ENCODE peak calls at places on chromosomes 1 and 21, in seven cellular contexts. Z, D, F, L, A, V and I are unnamed samples.

GRCh38 chr21:31730687-31731111 is 1.2 kb downstream of the SCAF4 start:
- DNase-seq in F (peak; percentile 37), V (peak; percentile 88), D (peak; percentile 52), L (no peak), Z (no peak), A (peak; percentile 73), I (no peak)

GRCh38 chr1:209870151-209870831 is 42.5 kb downstream of the UTP25 start:
- DNase-seq in A (no peak), V (no peak), F (no peak), L (no peak), Z (no peak), D (no peak), I (no peak)

GRCh38 chr1:157562515-157562914 is 10.2 kb upstream of the FCRL5 start:
- DNase-seq in L (no peak), Z (no peak), D (no peak), A (no peak), F (no peak), V (no peak), I (no peak)

GRCh38 chr1:42733415-42734200 is 6.4 kb downstream of the CLDN19 start:
- DNase-seq in F (no peak), Z (no peak), D (no peak), A (no peak), V (peak; percentile 69), L (no peak), I (no peak)

GRCh38 chr1:31843506-31843905 is 27.7 kb upstream of the SPOCD1 start:
- DNase-seq in Z (peak; percentile 32), F (peak; percentile 41), L (no peak), D (peak; percentile 16), V (peak; percentile 96), A (peak; percentile 70), I (no peak)

GRCh38 chr1:186511761-186512637 is 51.1 kb upstream of the PDC start:
- DNase-seq in Z (no peak), D (no peak), L (peak; percentile 27), V (no peak), F (peak; percentile 46), A (peak; percentile 70), I (no peak)

GRCh38 chr1:231738554-231738953 is 112.0 kb downstream of the DISC1 start:
- DNase-seq in L (no peak), V (no peak), A (no peak), F (no peak), D (no peak), Z (no peak), I (no peak)

GRCh38 chr1:229204863-229205777 is 65.8 kb upstream of the RAB4A start:
- DNase-seq in V (peak; percentile 65), Z (no peak), L (peak; percentile 60), A (no peak), F (no peak), D (peak; percentile 54), I (no peak)

GRCh38 chr1:151892190-151892589 is 17.1 kb downstream of the THEM4 start:
- DNase-seq in F (no peak), A (no peak), L (no peak), Z (peak; percentile 64), V (no peak), D (no peak), I (no peak)

GRCh38 chr1:156882543-156882942 is 11.0 kb upstream of the PEAR1 start:
- DNase-seq in F (no peak), V (no peak), A (no peak), D (no peak), Z (no peak), L (no peak), I (no peak)

GRCh38 chr1:8013399-8013798 is 12.7 kb downstream of the ERRFI1 start:
- DNase-seq in V (no peak), A (no peak), F (no peak), Z (no peak), L (no peak), D (no peak), I (no peak)

GRCh38 chr1:1538989-1539309 is 1.5 kb downstream of the TMEM240 start:
- DNase-seq in V (no peak), Z (no peak), A (no peak), L (no peak), D (no peak), F (no peak), I (no peak)

GRCh38 chr1:1540817-1541628 is 599 bp upstream of the TMEM240 start:
- DNase-seq in A (peak; percentile 15), Z (no peak), V (peak; percentile 85), D (no peak), L (no peak), F (no peak), I (no peak)

GRCh38 chr1:1539310-1540014 is 962 bp downstream of the TMEM240 start:
- DNase-seq in V (peak; percentile 99), D (no peak), F (no peak), Z (no peak), L (peak; percentile 55), A (peak; percentile 66), I (no peak)

GRCh38 chr1:1538334-1538733 is 2.1 kb downstream of the TMEM240 start:
- DNase-seq in L (no peak), V (peak; percentile 74), Z (no peak), F (no peak), A (no peak), D (no peak), I (no peak)

DNA sequence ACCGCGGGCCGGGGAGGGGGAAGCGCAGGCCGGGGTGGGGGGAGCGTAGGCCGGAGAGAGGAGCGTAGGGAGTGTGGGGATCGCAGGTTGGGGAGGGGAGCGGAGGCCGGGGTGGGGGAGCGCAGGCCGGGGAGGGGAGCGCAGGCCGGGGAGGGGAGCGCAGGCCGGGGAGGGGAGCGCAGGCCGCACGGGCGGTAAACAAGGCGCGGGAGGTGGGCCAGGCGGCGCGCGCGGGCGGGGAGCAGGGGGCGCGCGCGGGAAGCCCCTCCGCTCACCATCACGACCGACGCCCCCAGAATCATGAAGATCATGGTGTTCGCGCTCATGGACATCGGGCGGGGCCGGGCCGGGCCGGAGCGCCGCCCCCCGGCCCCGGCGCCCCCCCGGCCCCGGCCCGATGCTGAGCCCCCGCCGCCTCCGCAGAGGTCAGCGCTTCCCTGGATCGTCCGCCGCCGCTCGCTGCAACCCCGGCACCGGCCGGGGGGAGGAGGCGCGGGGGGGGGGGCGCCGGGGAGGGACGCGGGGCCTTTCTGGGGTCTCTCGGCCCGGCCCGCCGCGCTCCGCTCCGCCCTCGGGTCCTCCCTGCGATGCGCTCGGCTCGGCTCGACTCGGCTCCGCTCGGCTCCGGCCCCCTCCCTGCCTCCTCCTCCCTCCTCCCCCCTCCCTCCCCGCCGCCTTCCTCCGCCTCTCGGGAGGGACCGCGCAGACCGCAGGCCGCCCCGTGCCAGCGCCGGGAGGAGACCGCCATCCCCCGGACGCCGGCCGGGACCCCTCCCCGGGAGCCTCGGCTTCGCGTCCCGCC is at the start of gene TMEM240:
- DNase-seq in V (peak; percentile 100), D (peak; percentile 91), L (peak; percentile 89), Z (peak; percentile 63), A (peak; percentile 84), F (no peak), I (peak; percentile 45)
- H3K4me3 ChIP-seq in V (peak within 1 kb of the TSS; percentile 72), D (peak within 1 kb of the TSS; percentile 59), L (peak within 1 kb of the TSS; percentile 49), Z (peak within 1 kb of the TSS; percentile 62), A (peak within 1 kb of the TSS; percentile 46), F (no peak within 1 kb of the TSS), I (peak within 1 kb of the TSS; percentile 62)

GRCh38 chr1:228102791-228103620 is at the start of gene C1orf35:
- DNase-seq in A (peak; percentile 97), F (peak; percentile 100), L (peak; percentile 98), V (peak; percentile 100), D (peak; percentile 98), Z (peak; percentile 87), I (peak; percentile 94)
- H3K27me3 ChIP-seq in A (no peaks in the 10 kb centered on the region), F (no peaks in the 10 kb centered on the region), L (no peaks in the 10 kb centered on the region), V (no peaks in the 10 kb centered on the region), D (no peaks in the 10 kb centered on the region), Z (no peaks in the 10 kb centered on the region), I (no peaks in the 10 kb centered on the region)

GRCh38 chr1:213982814-213983588 is 4.8 kb upstream of the PROX1 start:
- DNase-seq in F (no peak), D (no peak), L (peak; percentile 59), Z (no peak), A (peak; percentile 84), V (peak; percentile 77), I (no peak)
- H3K4me3 ChIP-seq in F (no peak overlapping the region), D (no peak overlapping the region), L (peak overlapping the region; percentile 24), Z (peak overlapping the region; percentile 20), A (peak overlapping the region; percentile 35), V (no peak overlapping the region), I (peak overlapping the region; percentile 43)

GRCh38 chr21:33011462-33011861 is 14.3 kb upstream of the OLIG2 start:
- DNase-seq in L (peak; percentile 48), D (no peak), V (peak; percentile 86), F (peak; percentile 97), A (no peak), Z (peak; percentile 25), I (no peak)

GRCh38 chr21:33014331-33014730 is 11.4 kb upstream of the OLIG2 start:
- DNase-seq in Z (no peak), L (no peak), D (no peak), V (no peak), A (no peak), F (no peak), I (no peak)

GRCh38 chr21:33015091-33015490 is 10.6 kb upstream of the OLIG2 start:
- DNase-seq in Z (no peak), L (no peak), D (no peak), F (no peak), V (no peak), A (no peak), I (no peak)

GRCh38 chr21:33018707-33019455 is 6.9 kb upstream of the OLIG2 start:
- DNase-seq in V (peak; percentile 73), L (no peak), D (no peak), Z (no peak), A (no peak), F (no peak), I (no peak)

DNA sequence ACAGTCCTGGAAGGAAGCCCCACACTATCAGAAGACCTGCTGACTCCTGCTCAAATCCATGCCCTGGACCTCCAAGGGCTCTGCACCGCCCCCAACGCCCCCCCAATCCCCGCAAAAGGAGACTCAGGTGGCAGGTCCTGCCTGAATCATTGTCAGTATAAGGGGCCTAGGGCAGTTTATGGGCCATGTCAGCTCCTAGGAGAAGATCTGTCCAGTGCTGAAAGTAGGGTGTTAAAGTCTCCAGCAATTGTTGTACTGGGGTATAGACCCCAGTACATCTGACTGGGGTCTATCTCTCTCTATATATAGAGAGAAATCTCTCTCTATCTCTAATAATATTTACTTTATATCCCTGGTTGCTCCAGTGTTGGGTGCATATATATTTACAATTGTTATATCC is 12.1 kb upstream of the OLIG2 start:
- DNase-seq in V (no peak), F (no peak), L (no peak), Z (no peak), A (no peak), D (no peak), I (no peak)
- H3K27me3 ChIP-seq in V (peaks cover 24% of the 10 kb centered on the region), F (peaks cover 22% of the 10 kb centered on the region), L (peaks cover 54% of the 10 kb centered on the region), Z (peaks cover 23% of the 10 kb centered on the region), A (peaks cover 9% of the 10 kb centered on the region), D (peaks cover 96% of the 10 kb centered on the region), I (no peaks in the 10 kb centered on the region)

DNA sequence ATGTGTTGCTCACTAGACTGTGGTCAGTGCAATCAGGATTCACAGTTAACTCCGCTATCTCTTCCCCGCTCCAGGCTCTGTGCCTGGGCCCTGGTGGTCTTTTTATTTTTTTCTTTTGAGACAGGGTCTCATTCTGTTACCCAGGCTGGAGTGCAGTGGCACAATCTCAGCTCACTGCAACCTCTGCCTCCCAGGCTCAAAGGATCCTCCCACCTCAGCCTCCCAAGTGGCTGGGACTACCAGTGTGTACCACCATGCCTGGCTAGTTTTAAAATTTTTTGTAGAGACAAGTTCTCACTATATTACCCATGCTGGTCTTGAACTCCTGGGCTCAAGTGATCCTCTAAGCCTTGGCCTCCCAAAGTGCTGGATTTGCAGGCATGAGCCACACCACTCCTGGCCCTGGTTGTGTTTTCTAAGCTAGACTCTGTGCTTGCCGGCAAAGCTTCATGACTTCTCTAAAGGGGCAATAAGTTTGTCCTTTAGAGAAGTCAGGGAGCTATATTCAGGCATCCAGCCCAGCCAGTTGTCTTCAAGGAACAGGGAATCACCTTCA is 1.4 kb downstream of the RCSD1 start:
- DNase-seq in L (no peak), V (no peak), A (no peak), Z (no peak), F (no peak), D (no peak), I (no peak)
- H3K4me3 ChIP-seq in L (no peak overlapping the region), V (no peak overlapping the region), A (no peak overlapping the region), Z (no peak overlapping the region), F (no peak overlapping the region), D (no peak overlapping the region), I (peak overlapping the region; percentile 93)